ENCODE peak calls at places on chromosomes 3 and 15, in four cellular contexts. G, A, T and I are unnamed samples.

GRCh38 chr15:22811640-22812039 is 25.2 kb downstream of the NIPA1 start:
- DNase-seq in G (peak), A (peak), T (no peak), I (no peak)

GRCh38 chr3:58085616-58086015 is 77.4 kb downstream of the FLNB start:
- DNase-seq in G (no peak), A (no peak), T (no peak), I (no peak)

GRCh38 chr15:96324192-96324895 is 6.2 kb upstream of the NR2F2 start:
- DNase-seq in G (no peak), A (no peak), T (no peak), I (no peak)

GRCh38 chr3:185677146-185677829 is 91.2 kb downstream of the SENP2 start:
- DNase-seq in G (peak), A (peak), T (no peak), I (peak)

GRCh38 chr3:152376351-152377183 is 107.8 kb downstream of the MBNL1 start:
- DNase-seq in G (no peak), A (no peak), T (peak), I (no peak)

GRCh38 chr15:71278989-71279756 is 163.9 kb downstream of the THSD4 start:
- DNase-seq in G (peak), A (peak), T (no peak), I (no peak)

GRCh38 chr3:135055449-135055848 is 260.4 kb downstream of the EPHB1 start:
- DNase-seq in G (no peak), A (no peak), T (no peak), I (no peak)

GRCh38 chr3:69266585-69266984 is 119.3 kb downstream of the FRMD4B start:
- DNase-seq in G (no peak), A (no peak), T (no peak), I (no peak)

GRCh38 chr3:58837141-58837862 is 170.7 kb upstream of the FAM3D start:
- DNase-seq in G (no peak), A (no peak), T (no peak), I (no peak)

GRCh38 chr15:70196314-70197291 is 98.9 kb upstream of the TLE3 start:
- DNase-seq in G (peak), A (no peak), T (peak), I (no peak)

GRCh38 chr15:66133247-66133646 is 120.3 kb downstream of the MEGF11 start:
- DNase-seq in G (no peak), A (no peak), T (no peak), I (no peak)

GRCh38 chr3:122092460-122093165 is 37.5 kb downstream of the CD86 start:
- DNase-seq in G (no peak), A (no peak), T (no peak), I (peak)

GRCh38 chr15:67731112-67731761 is 94.1 kb upstream of the SKOR1 start:
- DNase-seq in G (no peak), A (no peak), T (no peak), I (no peak)

GRCh38 chr3:99674086-99674789 is 35.8 kb downstream of the COL8A1 start:
- DNase-seq in G (no peak), A (no peak), T (no peak), I (no peak)

GRCh38 chr3:23600178-23600577 is 205.6 kb upstream of the UBE2E1 start:
- DNase-seq in G (no peak), A (no peak), T (no peak), I (no peak)

GRCh38 chr3:100882571-100882981 is 110.6 kb downstream of the ABI3BP start:
- DNase-seq in G (no peak), A (no peak), T (no peak), I (no peak)

GRCh38 chr3:195098741-195099525 is 172.0 kb downstream of the XXYLT1 start:
- DNase-seq in G (no peak), A (no peak), T (no peak), I (no peak)

GRCh38 chr15:64803526-64803925 is 21.9 kb downstream of the PIF1 start:
- DNase-seq in G (no peak), A (no peak), T (no peak), I (no peak)

GRCh38 chr15:67021455-67021854 is 43.9 kb upstream of the SMAD3 start:
- DNase-seq in G (no peak), A (no peak), T (no peak), I (no peak)

GRCh38 chr3:13292371-13292770 is 127.8 kb downstream of the NUP210 start:
- DNase-seq in G (no peak), A (no peak), T (no peak), I (no peak)

GRCh38 chr3:51708216-51708845 is 1.5 kb downstream of the GRM2 start:
- DNase-seq in G (no peak), A (no peak), T (no peak), I (no peak)

GRCh38 chr3:64975138-64975537 is 287.3 kb upstream of the ADAMTS9 start:
- DNase-seq in G (no peak), A (no peak), T (no peak), I (no peak)

DNA sequence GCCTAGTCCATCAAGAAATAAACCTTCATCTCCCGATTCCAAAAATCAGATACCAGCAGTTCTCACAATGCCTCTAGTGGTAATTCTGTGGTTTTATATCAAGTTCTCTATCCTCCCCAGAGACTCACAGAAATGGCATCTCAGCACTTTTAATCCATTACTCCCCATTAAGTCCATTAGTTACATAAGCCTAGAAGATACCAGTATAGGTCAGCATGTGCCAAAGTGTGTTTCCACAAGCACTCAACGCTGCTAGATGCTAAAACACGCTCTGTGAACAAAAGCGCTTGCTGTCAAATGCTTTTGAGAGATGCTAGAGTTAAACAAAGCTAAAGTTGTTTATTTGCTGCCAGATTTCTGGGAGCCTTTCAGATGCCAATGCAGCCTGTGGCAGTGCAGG is 918.7 kb upstream of the CFAP20DC start:
- DNase-seq in G (no peak), A (no peak), T (no peak), I (no peak)
- TF ChIP-seq REST in G (no peak), A (no peak), T (no peak), I (no peak)

GRCh38 chr3:45592405-45592804 is 2.1 kb upstream of the LIMD1 start:
- DNase-seq in G (no peak), A (no peak), T (no peak), I (no peak)

GRCh38 chr3:45595364-45596154 is 1.0 kb downstream of the LIMD1 start:
- DNase-seq in G (no peak), A (no peak), T (no peak), I (peak)

GRCh38 chr3:45592830-45593707 is 1.5 kb upstream of the LIMD1 start:
- DNase-seq in G (peak), A (peak), T (no peak), I (peak)

GRCh38 chr3:45596290-45596791 is 1.8 kb downstream of the LIMD1 start:
- DNase-seq in G (no peak), A (no peak), T (peak), I (no peak)

GRCh38 chr3:45593708-45594601 is 596 bp upstream of the LIMD1 start:
- DNase-seq in G (peak), A (peak), T (no peak), I (peak)
- TF ChIP-seq CHD2 in G (no peak), A (no peak), T (no peak), I (no peak)

GRCh38 chr3:149373235-149374125 is 4.0 kb downstream of the TM4SF1 start:
- DNase-seq in G (peak), A (no peak), T (no peak), I (no peak)
- TF ChIP-seq REST in G (no peak), A (no peak), T (no peak), I (no peak)

DNA sequence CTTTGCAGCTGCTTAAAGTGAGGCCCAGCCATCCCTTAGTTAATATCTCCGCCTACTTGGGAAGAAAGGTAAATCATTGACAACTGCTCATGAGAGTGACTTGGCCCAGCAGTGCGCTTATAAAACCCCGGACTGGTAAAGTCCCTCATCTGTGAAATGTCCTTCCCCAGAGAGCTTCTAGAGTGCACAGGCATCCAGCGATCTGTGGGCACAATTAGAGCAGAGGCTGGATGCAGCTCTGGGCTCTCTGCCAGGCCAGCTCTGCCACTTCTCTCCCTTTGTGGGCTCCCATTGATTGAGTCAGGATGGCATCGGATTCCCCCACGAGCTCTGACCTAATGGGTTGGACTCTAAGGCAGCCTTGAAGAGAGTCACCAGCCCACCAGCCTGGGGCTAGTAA is 219.0 kb upstream of the LINGO1 start:
- DNase-seq in G (peak), A (no peak), T (no peak), I (no peak)
- TF ChIP-seq CHD2 in G (no peak), A (no peak), T (no peak), I (no peak)

DNA sequence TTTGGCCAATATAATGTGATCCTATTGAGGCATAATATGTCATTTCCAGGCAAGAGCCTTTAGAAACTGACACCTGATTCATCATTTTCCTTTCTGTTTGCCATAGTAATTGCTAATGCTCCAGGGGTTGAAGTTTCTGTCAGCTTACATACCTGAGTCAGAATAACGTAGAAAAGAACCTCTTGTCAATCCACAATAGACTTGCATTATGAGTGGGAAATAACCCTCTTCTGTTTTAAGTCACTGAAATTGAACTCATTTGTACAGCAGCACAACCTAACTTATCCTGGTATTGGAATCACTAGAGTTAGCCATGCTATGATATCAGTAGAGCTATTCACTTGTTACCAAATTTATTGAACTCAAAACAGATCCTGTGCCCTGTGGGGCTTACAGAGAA is 101.7 kb upstream of the TP63 start:
- DNase-seq in G (no peak), A (no peak), T (no peak), I (no peak)
- TF ChIP-seq REST in G (no peak), A (no peak), T (no peak), I (no peak)

GRCh38 chr3:188153498-188153948 is 434 bp upstream of the LPP start:
- DNase-seq in G (peak), A (peak), T (no peak), I (no peak)
- TF ChIP-seq CHD2 in G (peak), A (no peak), T (no peak), I (no peak)

DNA sequence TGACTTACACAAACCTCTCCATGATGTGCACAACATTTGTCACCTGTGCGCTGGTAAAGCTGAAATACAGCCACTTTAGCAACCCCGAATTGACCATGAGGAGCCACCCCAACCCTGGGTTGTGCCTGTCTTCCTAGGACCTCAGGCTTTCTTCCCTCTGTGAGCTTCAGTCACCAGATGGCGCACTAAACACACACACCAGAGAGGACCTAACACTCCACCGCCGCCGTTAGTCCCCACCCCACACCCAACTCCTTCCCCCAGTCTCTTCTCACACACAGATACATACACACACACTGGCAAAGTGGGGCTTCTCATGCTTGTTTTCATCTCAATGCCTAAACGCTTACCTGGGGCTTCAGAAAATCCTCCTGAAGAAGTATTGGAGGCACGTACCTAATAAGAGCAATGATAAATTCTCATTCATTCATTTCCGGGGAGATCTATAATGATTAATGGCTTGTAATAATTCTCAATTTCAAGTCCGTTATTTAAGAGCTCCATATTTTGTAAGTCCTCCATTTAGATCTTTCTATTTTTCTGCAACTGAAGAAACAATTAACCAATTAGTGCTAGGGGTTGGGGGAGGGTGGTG is 2.1 kb upstream of the CCDC80 start:
- DNase-seq in G (peak), A (peak), T (peak), I (peak)
- TF ChIP-seq REST in G (no peak), A (no peak), T (no peak), I (no peak)

DNA sequence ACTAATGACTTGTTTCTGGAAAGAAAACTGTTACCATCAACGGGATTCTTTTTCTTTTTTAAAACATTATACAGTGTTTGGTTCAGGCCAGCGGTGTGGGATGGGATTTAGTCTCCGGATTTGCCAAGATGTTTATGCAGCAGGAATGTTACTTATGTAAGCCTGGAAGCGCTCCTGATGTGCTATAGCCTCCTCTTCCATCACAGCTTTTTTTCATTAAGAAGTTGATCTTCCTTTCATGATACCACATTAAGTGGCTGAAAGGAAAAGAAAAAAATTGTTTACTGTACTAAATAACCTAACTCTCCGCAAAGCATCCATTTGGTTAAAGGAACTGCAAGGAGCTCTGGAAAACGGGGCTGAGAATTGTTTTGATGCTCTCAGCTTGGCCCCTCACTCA is 120.5 kb upstream of the ALDH1A3 start:
- DNase-seq in G (no peak), A (no peak), T (no peak), I (no peak)
- TF ChIP-seq CHD2 in G (no peak), A (no peak), T (no peak), I (no peak)

DNA sequence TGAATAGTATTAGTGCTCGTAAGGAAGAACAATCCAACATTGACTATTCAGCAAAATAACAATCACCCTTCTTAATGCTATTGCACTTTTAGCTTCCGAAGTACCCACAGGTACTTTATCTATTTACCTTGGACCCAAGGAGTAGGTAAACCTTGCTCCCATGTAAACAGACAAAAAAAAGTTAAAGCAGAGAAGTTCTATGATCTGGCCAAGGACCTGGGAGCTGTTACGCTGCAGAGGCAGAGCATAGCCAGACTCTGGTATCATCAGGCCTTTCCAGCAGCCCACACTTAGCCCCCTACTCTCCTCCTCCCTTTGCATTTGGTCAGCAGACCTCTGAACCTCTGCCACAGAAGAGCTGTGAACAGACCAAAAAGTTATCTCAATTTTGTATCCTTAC is 130.3 kb upstream of the TPM1 start:
- DNase-seq in G (no peak), A (no peak), T (no peak), I (no peak)
- TF ChIP-seq REST in G (no peak), A (no peak), T (no peak), I (no peak)